ENCODE peak calls at places on chromosomes 13 and 19, in five cellular contexts. One of them, this sample, is unnamed.

GRCh38 chr13:113046883-113047244 is 58.7 kb upstream of the F7 start:
- DNase-seq in effector memory CD8-positive, alpha-beta T cell: no peak
- DNase-seq in T-helper 1 cell: no peak
- DNase-seq in COR-L47: no peak
- DNase-seq in KG1: no peak
- DNase-seq in this sample: peak; percentile 7

GRCh38 chr13:77980592-77980991 is 62.0 kb upstream of the EDNRB start:
- DNase-seq in effector memory CD8-positive, alpha-beta T cell: no peak
- DNase-seq in T-helper 1 cell: no peak
- DNase-seq in COR-L47: no peak
- DNase-seq in KG1: no peak
- DNase-seq in this sample: no peak

GRCh38 chr13:98509271-98510155 is 67.4 kb downstream of the STK24 start:
- DNase-seq in effector memory CD8-positive, alpha-beta T cell: no peak
- DNase-seq in T-helper 1 cell: no peak
- DNase-seq in COR-L47: no peak
- DNase-seq in KG1: peak; percentile 91
- DNase-seq in this sample: peak; percentile 65

GRCh38 chr13:37173214-37173613 is 67.8 kb upstream of the CSNK1A1L start:
- DNase-seq in effector memory CD8-positive, alpha-beta T cell: no peak
- DNase-seq in T-helper 1 cell: no peak
- DNase-seq in COR-L47: no peak
- DNase-seq in KG1: no peak
- DNase-seq in this sample: no peak

GRCh38 chr13:22735381-22735995 is 445.3 kb upstream of the SGCG start:
- DNase-seq in effector memory CD8-positive, alpha-beta T cell: no peak
- DNase-seq in T-helper 1 cell: no peak
- DNase-seq in COR-L47: no peak
- DNase-seq in KG1: no peak
- DNase-seq in this sample: no peak

GRCh38 chr19:29591670-29592069 is 14.4 kb upstream of the POP4 start:
- DNase-seq in effector memory CD8-positive, alpha-beta T cell: no peak
- DNase-seq in T-helper 1 cell: no peak
- DNase-seq in COR-L47: no peak
- DNase-seq in KG1: no peak
- DNase-seq in this sample: no peak

GRCh38 chr19:35205733-35206323 is 22.7 kb downstream of the FAM187B start:
- DNase-seq in effector memory CD8-positive, alpha-beta T cell: no peak
- DNase-seq in T-helper 1 cell: no peak
- DNase-seq in COR-L47: no peak
- DNase-seq in KG1: no peak
- DNase-seq in this sample: no peak

GRCh38 chr19:36963262-36963661 is 47.1 kb downstream of the ZNF568 start:
- DNase-seq in effector memory CD8-positive, alpha-beta T cell: no peak
- DNase-seq in T-helper 1 cell: no peak
- DNase-seq in COR-L47: peak; percentile 94
- DNase-seq in KG1: no peak
- DNase-seq in this sample: no peak

GRCh38 chr19:20245309-20245708 is 78.3 kb downstream of the ZNF486 start:
- DNase-seq in effector memory CD8-positive, alpha-beta T cell: no peak
- DNase-seq in T-helper 1 cell: no peak
- DNase-seq in COR-L47: no peak
- DNase-seq in KG1: no peak
- DNase-seq in this sample: no peak

GRCh38 chr19:41595258-41595889 is 19.4 kb downstream of the CEACAM21 start:
- DNase-seq in effector memory CD8-positive, alpha-beta T cell: peak; percentile 69
- DNase-seq in T-helper 1 cell: peak; percentile 20
- DNase-seq in COR-L47: peak; percentile 72
- DNase-seq in KG1: peak; percentile 61
- DNase-seq in this sample: no peak

GRCh38 chr13:78029891-78030290 is 111.3 kb upstream of the EDNRB start:
- DNase-seq in effector memory CD8-positive, alpha-beta T cell: no peak
- DNase-seq in T-helper 1 cell: no peak
- DNase-seq in COR-L47: no peak
- DNase-seq in KG1: no peak
- DNase-seq in this sample: no peak

GRCh38 chr13:20487927-20488326 is 37.7 kb downstream of the CRYL1 start:
- DNase-seq in effector memory CD8-positive, alpha-beta T cell: no peak
- DNase-seq in T-helper 1 cell: no peak
- DNase-seq in COR-L47: no peak
- DNase-seq in KG1: no peak
- DNase-seq in this sample: no peak

GRCh38 chr13:50679321-50679720 is 164.2 kb downstream of the DLEU7 start:
- DNase-seq in effector memory CD8-positive, alpha-beta T cell: no peak
- DNase-seq in T-helper 1 cell: no peak
- DNase-seq in COR-L47: no peak
- DNase-seq in KG1: no peak
- DNase-seq in this sample: no peak

GRCh38 chr13:77916481-77916880 is 2.1 kb downstream of the EDNRB start:
- DNase-seq in effector memory CD8-positive, alpha-beta T cell: no peak
- DNase-seq in T-helper 1 cell: no peak
- DNase-seq in COR-L47: no peak
- DNase-seq in KG1: no peak
- DNase-seq in this sample: no peak

GRCh38 chr19:15265849-15266248 is 33.6 kb upstream of the EPHX3 start:
- DNase-seq in effector memory CD8-positive, alpha-beta T cell: no peak
- DNase-seq in T-helper 1 cell: no peak
- DNase-seq in COR-L47: peak; percentile 95
- DNase-seq in KG1: no peak
- DNase-seq in this sample: peak; percentile 94

GRCh38 chr19:55657004-55657747 is 2.3 kb downstream of the U2AF2 start:
- DNase-seq in effector memory CD8-positive, alpha-beta T cell: no peak
- DNase-seq in T-helper 1 cell: no peak
- DNase-seq in COR-L47: no peak
- DNase-seq in KG1: no peak
- DNase-seq in this sample: no peak

This sample was measured in left ventricle myocardium superior.